ENCODE peak calls at places on chromosome 2, in four cellular contexts. R is suprapubic skin, X is spleen, M is A549. G is an unnamed sample.
A peak's percentile ranks its signal among the peaks of the same experiment; 100 is the strongest.

GRCh38 chr2:48250943-48251342 is 279.0 kb upstream of the STON1 start:
- DNase-seq in X (no peak), M (no peak), R (no peak), G (no peak)

GRCh38 chr2:23706613-23707078 is 220.3 kb downstream of the ATAD2B start:
- DNase-seq in R (no peak), M (no peak), X (no peak), G (no peak)

GRCh38 chr2:73297151-73297559 is 3.8 kb upstream of the EGR4 start:
- DNase-seq in M (no peak), X (no peak), R (no peak), G (no peak)

GRCh38 chr2:95278051-95278471 is 3.8 kb downstream of the PROM2 start:
- DNase-seq in R (no peak), X (peak; percentile 68), M (no peak), G (no peak)

GRCh38 chr2:56476509-56477071 is 292.8 kb downstream of the CCDC85A start:
- DNase-seq in M (no peak), X (no peak), R (no peak), G (no peak)

GRCh38 chr2:219125225-219125885 is 35.3 kb downstream of the NHEJ1 start:
- DNase-seq in X (no peak), R (no peak), M (peak; percentile 31), G (no peak)

GRCh38 chr2:144914622-144915230 is 394.8 kb upstream of the ZEB2 start:
- DNase-seq in R (no peak), M (no peak), X (no peak), G (no peak)

GRCh38 chr2:10935953-10936942 is 24.5 kb downstream of the KCNF1 start:
- DNase-seq in M (peak; percentile 99), X (no peak), R (no peak), G (no peak)

GRCh38 chr2:169080250-169081035 is 11.1 kb downstream of the DHRS9 start:
- DNase-seq in M (no peak), R (no peak), X (peak; percentile 72), G (no peak)

GRCh38 chr2:216665240-216665639 is 30.1 kb downstream of the IGFBP5 start:
- DNase-seq in R (no peak), M (no peak), X (no peak), G (no peak)

GRCh38 chr2:223896751-223897320 is 48.3 kb downstream of the WDFY1 start:
- DNase-seq in R (no peak), X (no peak), M (no peak), G (no peak)

GRCh38 chr2:39757156-39757555 is 21.9 kb downstream of the THUMPD2 start:
- DNase-seq in X (no peak), M (no peak), R (no peak), G (no peak)

GRCh38 chr2:130911482-130911881 is 74.8 kb downstream of the ARHGEF4 start:
- DNase-seq in X (no peak), M (no peak), R (no peak), G (no peak)

GRCh38 chr2:240465765-240466578 is 30.5 kb downstream of the GPC1 start:
- DNase-seq in X (peak; percentile 77), R (peak; percentile 65), M (no peak), G (no peak)

GRCh38 chr2:234446404-234447076 is 50.3 kb downstream of the ARL4C start:
- DNase-seq in R (no peak), M (no peak), X (peak; percentile 95), G (no peak)

GRCh38 chr2:23545391-23545790 is 160.4 kb downstream of the KLHL29 start:
- DNase-seq in R (no peak), M (peak; percentile 14), X (no peak), G (no peak)

GRCh38 chr2:110713508-110714362 is 18.6 kb upstream of the ACOXL start:
- DNase-seq in X (no peak), M (no peak), R (no peak), G (no peak)

GRCh38 chr2:47062721-47063120 is 92.4 kb downstream of the STPG4 start:
- DNase-seq in X (no peak), M (no peak), R (no peak), G (no peak)

GRCh38 chr2:191222507-191222906 is 22.7 kb upstream of the MYO1B start:
- DNase-seq in X (no peak), M (no peak), R (no peak), G (no peak)

GRCh38 chr2:73907840-73908452 is 15.1 kb downstream of the ACTG2 start:
- DNase-seq in X (no peak), R (no peak), M (no peak), G (peak; percentile 19)

GRCh38 chr2:196399736-196400691 is 228.6 kb upstream of the STK17B start:
- DNase-seq in R (no peak), X (no peak), M (peak; percentile 25), G (no peak)

GRCh38 chr2:103959174-103960125 is 894.5 kb upstream of the POU3F3 start:
- DNase-seq in R (no peak), M (peak; percentile 18), X (no peak), G (no peak)

GRCh38 chr2:160463245-160463644 is 30.4 kb downstream of the RBMS1 start:
- DNase-seq in M (no peak), X (no peak), R (no peak), G (no peak)
- H3K4me3 ChIP-seq in M (no peak overlapping the region), X (no peak overlapping the region), R (no peak overlapping the region), G (no peak overlapping the region)

DNA sequence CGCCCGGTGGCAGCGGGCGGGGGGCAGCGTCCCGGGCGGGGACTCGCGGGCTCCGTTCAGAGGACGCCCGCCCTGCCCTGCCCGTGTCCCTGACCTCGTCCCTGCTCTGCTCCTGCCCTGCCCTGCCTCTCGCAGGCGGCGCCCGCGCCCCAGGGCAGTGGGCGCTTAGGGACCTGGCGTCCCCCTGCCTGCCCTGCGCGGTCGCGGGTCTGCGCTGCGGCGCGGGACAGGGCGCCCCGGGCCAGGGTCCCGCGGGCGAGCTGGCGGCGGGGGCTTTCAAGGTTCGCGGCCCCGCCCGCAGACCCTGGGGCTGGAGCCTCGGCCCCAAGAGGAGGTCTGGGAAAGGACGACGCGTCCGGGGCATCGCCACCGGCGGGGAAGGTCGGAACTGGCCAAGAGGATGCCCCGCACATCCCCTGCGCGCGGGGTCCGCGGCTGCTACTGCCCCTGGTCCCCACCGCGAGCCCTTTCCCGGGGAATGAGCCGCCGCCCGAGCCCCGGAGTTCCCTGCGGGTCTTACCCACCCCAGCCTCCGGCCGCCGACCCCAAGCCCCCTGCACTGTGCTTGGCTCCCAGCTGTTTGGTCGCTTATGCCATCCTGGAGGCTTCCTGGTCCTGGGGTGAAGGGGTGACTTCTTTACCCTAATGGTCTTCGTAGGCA is 679 bp downstream of the RNF144A start:
- DNase-seq in M (peak; percentile 26), X (peak; percentile 91), R (no peak), G (no peak)
- TF ChIP-seq CTCF in M (no peak), X (no peak), R (no peak), G (no peak)

GRCh38 chr2:37918742-37919186 is 6.3 kb upstream of the RMDN2 start:
- DNase-seq in X (no peak), M (no peak), R (no peak), G (no peak)

GRCh38 chr2:37916512-37917082 is 8.5 kb upstream of the RMDN2 start:
- DNase-seq in M (no peak), X (no peak), R (no peak), G (no peak)

GRCh38 chr2:37917281-37918228 is 7.5 kb upstream of the RMDN2 start:
- DNase-seq in R (no peak), M (no peak), X (no peak), G (no peak)

GRCh38 chr2:37920570-37920969 is 4.5 kb upstream of the RMDN2 start:
- DNase-seq in R (no peak), M (no peak), X (no peak), G (no peak)

GRCh38 chr2:37919631-37920032 is 5.5 kb upstream of the RMDN2 start:
- DNase-seq in X (no peak), M (no peak), R (no peak), G (no peak)
- TF ChIP-seq POLR2A in X (no peak), M (no peak), R (no peak), G (no peak)

GRCh38 chr2:106165064-106165463 is 29.0 kb downstream of the UXS1 start:
- DNase-seq in X (no peak), M (no peak), R (no peak), G (no peak)
- H3K4me3 ChIP-seq in X (no peak overlapping the region), M (no peak overlapping the region), R (no peak overlapping the region), G (no peak overlapping the region)